ENCODE peak calls at places on chromosomes 1 and 21, in six cellular contexts. O, U, M, I, P and A are unnamed samples.

GRCh38 chr1:91099746-91100621 is 78.1 kb upstream of the ZNF644 start:
- DNase-seq in O (peak; percentile 19), I (no peak), P (no peak), M (no peak), U (no peak), A (no peak)

GRCh38 chr21:26433386-26433785 is 139.7 kb downstream of the CYYR1 start:
- DNase-seq in U (no peak), I (no peak), M (no peak), P (no peak), O (no peak), A (no peak)

GRCh38 chr1:28601696-28602095 is 9.6 kb downstream of the RAB42 start:
- DNase-seq in P (no peak), M (peak; percentile 67), I (no peak), U (no peak), O (no peak), A (no peak)

GRCh38 chr1:117368116-117369108 is 1.2 kb downstream of the MAN1A2 start:
- DNase-seq in I (no peak), U (no peak), P (no peak), O (peak; percentile 10), M (no peak), A (no peak)

GRCh38 chr1:66351474-66351873 is 182.5 kb upstream of the SGIP1 start:
- DNase-seq in P (no peak), O (no peak), I (no peak), M (no peak), U (no peak), A (no peak)

GRCh38 chr1:226602186-226603029 is 53.8 kb downstream of the STUM start:
- DNase-seq in U (peak; percentile 78), P (no peak), O (no peak), I (no peak), M (peak; percentile 75), A (peak; percentile 83)

GRCh38 chr1:47590523-47591225 is 152.8 kb downstream of the FOXD2 start:
- DNase-seq in U (no peak), O (no peak), I (no peak), M (no peak), P (no peak), A (no peak)

GRCh38 chr1:203340112-203340804 is 10.7 kb downstream of the FMOD start:
- DNase-seq in M (peak; percentile 97), O (peak; percentile 68), I (no peak), P (peak; percentile 72), U (peak; percentile 66), A (peak; percentile 57)

GRCh38 chr1:79161077-79161476 is 154.5 kb upstream of the ADGRL4 start:
- DNase-seq in I (no peak), O (no peak), U (no peak), M (peak; percentile 2), P (no peak), A (no peak)

GRCh38 chr1:174531751-174532150 is 84.0 kb downstream of the GPR52 start:
- DNase-seq in P (no peak), U (no peak), M (no peak), I (no peak), O (no peak), A (no peak)

GRCh38 chr1:43975249-43975961 is 645 bp downstream of the ATP6V0B start:
- DNase-seq in M (peak; percentile 37), U (peak; percentile 69), O (peak; percentile 48), P (peak; percentile 91), I (no peak), A (peak; percentile 64)

GRCh38 chr1:119099775-119100174 is 40.7 kb downstream of the WARS2 start:
- DNase-seq in O (no peak), M (no peak), I (no peak), U (no peak), P (no peak), A (no peak)

GRCh38 chr1:172400073-172400737 is 20.3 kb upstream of the C1orf105 start:
- DNase-seq in I (no peak), U (peak; percentile 19), P (no peak), O (no peak), M (no peak), A (no peak)

GRCh38 chr1:65827346-65827745 is 34.7 kb downstream of the PDE4B start:
- DNase-seq in M (no peak), P (no peak), I (no peak), U (no peak), O (no peak), A (no peak)

GRCh38 chr1:42933060-42933586 is 25.5 kb downstream of the SLC2A1 start:
- DNase-seq in I (no peak), P (no peak), M (no peak), O (no peak), U (no peak), A (no peak)

GRCh38 chr21:21003701-21004100 is 5.5 kb downstream of the NCAM2 start:
- DNase-seq in P (no peak), M (no peak), O (no peak), I (peak; percentile 41), U (no peak), A (no peak)

GRCh38 chr1:12565966-12566352 is 52.1 kb downstream of the DHRS3 start:
- DNase-seq in M (no peak), O (no peak), I (no peak), P (no peak), U (no peak), A (peak; percentile 32)

GRCh38 chr1:201272838-201273237 is 10.5 kb upstream of the PKP1 start:
- DNase-seq in M (no peak), I (no peak), P (no peak), O (no peak), U (no peak), A (no peak)
- H3K27ac ChIP-seq in M (no peak overlapping the region), I (no peak overlapping the region), P (no peak overlapping the region), O (no peak overlapping the region), U (no peak overlapping the region), A (no peak overlapping the region)

GRCh38 chr1:18170444-18170843 is 62.8 kb downstream of the IGSF21 start:
- DNase-seq in I (no peak), O (no peak), P (no peak), U (no peak), M (no peak), A (no peak)

GRCh38 chr1:18160290-18160942 is 52.8 kb downstream of the IGSF21 start:
- DNase-seq in P (peak; percentile 76), I (no peak), M (no peak), U (peak; percentile 48), O (no peak), A (peak; percentile 34)

GRCh38 chr1:18161690-18162089 is 54.1 kb downstream of the IGSF21 start:
- DNase-seq in P (no peak), I (no peak), M (no peak), O (no peak), U (no peak), A (no peak)

GRCh38 chr1:18166929-18167328 is 59.3 kb downstream of the IGSF21 start:
- DNase-seq in M (no peak), O (no peak), I (no peak), U (no peak), P (no peak), A (no peak)

DNA sequence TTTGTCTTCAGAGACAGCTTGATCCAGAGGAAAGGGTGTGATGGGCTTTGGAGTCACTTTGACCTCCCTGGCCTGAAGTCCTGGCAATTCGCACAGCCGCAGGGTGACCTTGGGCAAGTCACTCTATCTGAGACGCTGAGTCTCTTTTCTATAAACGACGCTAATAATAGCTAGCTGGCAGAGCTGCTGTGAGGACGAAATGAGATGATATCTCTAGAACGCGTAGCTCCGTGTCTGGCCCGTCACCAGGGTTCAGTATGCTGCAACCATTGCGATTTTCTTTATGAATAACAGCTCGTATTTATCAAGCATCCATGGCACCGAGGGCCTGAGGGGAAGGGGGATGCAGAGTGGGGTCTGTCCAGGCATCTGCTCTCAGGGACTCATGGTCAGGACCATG is 58.7 kb downstream of the IGSF21 start:
- DNase-seq in M (no peak), O (no peak), P (no peak), I (no peak), U (no peak), A (no peak)
- H3K27ac ChIP-seq in M (no peak overlapping the region), O (no peak overlapping the region), P (no peak overlapping the region), I (no peak overlapping the region), U (no peak overlapping the region), A (no peak overlapping the region)

DNA sequence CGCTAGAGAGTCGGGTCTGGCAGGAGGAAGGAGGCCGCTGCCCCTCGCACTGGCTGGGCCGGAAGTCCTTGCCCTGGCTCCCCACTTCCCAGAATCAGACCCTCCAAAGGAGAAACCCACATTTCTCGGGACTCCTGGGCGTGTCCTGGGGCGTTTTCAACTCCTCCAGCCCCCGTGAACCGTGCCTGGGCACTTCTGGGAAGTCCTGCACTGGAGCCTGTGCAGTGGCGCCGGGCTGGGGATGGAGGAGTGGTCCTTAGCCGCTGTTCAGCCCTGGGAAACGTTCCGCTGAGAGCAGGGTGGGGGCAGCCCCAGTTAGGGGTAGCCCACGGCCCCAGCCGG is 3.0 kb downstream of the IGSF21 start:
- DNase-seq in M (no peak), I (no peak), O (no peak), P (no peak), U (no peak), A (no peak)
- H3K27ac ChIP-seq in M (no peak overlapping the region), I (no peak overlapping the region), O (no peak overlapping the region), P (no peak overlapping the region), U (no peak overlapping the region), A (no peak overlapping the region)

GRCh38 chr1:114595602-114596001 is 14.2 kb upstream of the BCAS2 start:
- DNase-seq in O (no peak), M (no peak), I (no peak), P (no peak), U (no peak), A (no peak)
- H3K27ac ChIP-seq in O (no peak overlapping the region), M (no peak overlapping the region), I (no peak overlapping the region), P (no peak overlapping the region), U (no peak overlapping the region), A (peak overlapping the region; percentile 79)